ENCODE peak calls at places on chromosome 15, in seven cellular contexts. M is NB4, T is heart left ventricle, O is transverse colon, I is ovary, S is body of pancreas, V is esophagus squamous epithelium. L is an unnamed sample.

GRCh38 chr15:86016750-86017149 is 62.9 kb upstream of the AGBL1 start:
- DNase-seq in M (peak), O (no peak), T (no peak), S (no peak), V (no peak), I (no peak), L (no peak)

GRCh38 chr15:84982301-84982920 is 755 bp downstream of the PDE8A start:
- DNase-seq in O (peak), I (peak), S (peak), V (no peak), T (peak), M (peak), L (no peak)

GRCh38 chr15:56757884-56758283 is 24.6 kb upstream of the ZNF280D start:
- DNase-seq in T (no peak), I (no peak), V (no peak), S (no peak), M (no peak), O (no peak), L (no peak)

GRCh38 chr15:28026764-28027713 is 72.1 kb downstream of the OCA2 start:
- DNase-seq in M (no peak), I (no peak), T (no peak), S (no peak), O (no peak), V (no peak), L (no peak)

GRCh38 chr15:76197703-76198455 is 113.4 kb downstream of the ETFA start:
- DNase-seq in I (no peak), V (no peak), S (no peak), O (peak), T (peak), M (no peak), L (no peak)

GRCh38 chr15:84947947-84948830 is 33.5 kb upstream of the PDE8A start:
- DNase-seq in M (no peak), O (no peak), I (no peak), T (peak), V (no peak), S (peak), L (no peak)

GRCh38 chr15:34650177-34650576 is 66.7 kb upstream of the GOLGA8B start:
- DNase-seq in V (no peak), M (no peak), O (no peak), T (no peak), I (no peak), S (no peak), L (no peak)

GRCh38 chr15:70596354-70597055 is 166.9 kb downstream of the UACA start:
- DNase-seq in T (no peak), O (no peak), I (no peak), V (no peak), M (peak), S (no peak), L (no peak)

GRCh38 chr15:100902436-100903190 is 16.5 kb upstream of the LRRK1 start:
- DNase-seq in O (peak), S (peak), T (peak), V (no peak), I (peak), M (peak), L (peak)

GRCh38 chr15:25172691-25173090 is 217.9 kb downstream of the SNRPN start:
- DNase-seq in S (no peak), I (no peak), M (no peak), O (no peak), T (peak), V (no peak), L (no peak)

GRCh38 chr15:92807971-92808571 is 92.1 kb upstream of the CHD2 start:
- DNase-seq in I (peak), M (peak), S (no peak), V (no peak), T (no peak), O (peak), L (no peak)

GRCh38 chr15:73760777-73761329 is 7.7 kb upstream of the INSYN1 start:
- DNase-seq in I (no peak), M (no peak), O (no peak), V (no peak), S (no peak), T (no peak), L (no peak)

GRCh38 chr15:80588801-80589200 is 106.3 kb upstream of the ABHD17C start:
- DNase-seq in I (no peak), V (no peak), M (no peak), S (no peak), T (no peak), O (no peak), L (no peak)

GRCh38 chr15:38304486-38304885 is 51.9 kb downstream of the SPRED1 start:
- DNase-seq in S (no peak), M (no peak), T (no peak), O (no peak), V (no peak), I (no peak), L (no peak)

GRCh38 chr15:38702178-38702912 is 137.7 kb upstream of the RASGRP1 start:
- DNase-seq in T (no peak), I (no peak), O (peak), V (no peak), S (peak), M (no peak), L (no peak)

GRCh38 chr15:35674873-35675781 is 129.2 kb upstream of the DPH6 start:
- DNase-seq in I (no peak), S (no peak), O (no peak), T (no peak), V (no peak), M (no peak), L (no peak)

GRCh38 chr15:65384895-65385867 is 7.4 kb upstream of the IGDCC3 start:
- DNase-seq in V (peak), T (peak), O (peak), S (peak), I (peak), M (peak), L (peak)

GRCh38 chr15:77507911-77508310 is 87.2 kb downstream of the HMG20A start:
- DNase-seq in T (peak), S (peak), V (no peak), M (no peak), O (no peak), I (no peak), L (no peak)

GRCh38 chr15:50558012-50558411 is 11.5 kb upstream of the USP50 start:
- DNase-seq in S (no peak), V (no peak), I (no peak), T (no peak), O (no peak), M (no peak), L (no peak)

GRCh38 chr15:88812137-88812536 is 8.9 kb downstream of the ACAN start:
- DNase-seq in V (no peak), M (no peak), O (no peak), T (no peak), S (no peak), I (no peak), L (no peak)

GRCh38 chr15:38226867-38227266 is 25.8 kb upstream of the SPRED1 start:
- DNase-seq in O (peak), V (no peak), T (peak), M (no peak), S (peak), I (no peak), L (no peak)

GRCh38 chr15:63595066-63595465 is 2.1 kb upstream of the FBXL22 start:
- DNase-seq in T (peak), I (no peak), S (no peak), M (no peak), O (no peak), V (no peak), L (peak)

GRCh38 chr15:64653757-64654156 is 121.6 kb downstream of the RBPMS2 start:
- DNase-seq in T (no peak), V (no peak), S (no peak), M (peak), O (no peak), I (no peak), L (no peak)

GRCh38 chr15:93980149-93980911 is 251.0 kb upstream of the MCTP2 start:
- DNase-seq in I (no peak), O (peak), T (no peak), M (no peak), V (no peak), S (no peak), L (no peak)

GRCh38 chr15:70348581-70349344 is 251.0 kb upstream of the TLE3 start:
- DNase-seq in M (peak), I (no peak), S (peak), V (no peak), T (no peak), O (peak), L (no peak)

GRCh38 chr15:69117431-69117841 is 43.0 kb upstream of the GLCE start:
- DNase-seq in S (no peak), T (no peak), O (no peak), M (no peak), V (no peak), I (no peak), L (no peak)

GRCh38 chr15:96340348-96340610 is 9.8 kb downstream of the NR2F2 start:
- DNase-seq in I (no peak), M (no peak), V (no peak), O (no peak), S (no peak), T (no peak), L (no peak)

GRCh38 chr15:63869371-63870042 is 35.8 kb upstream of the HERC1 start:
- DNase-seq in T (no peak), M (no peak), V (no peak), I (no peak), O (no peak), S (no peak), L (no peak)

GRCh38 chr15:63025460-63025859 is 17.1 kb upstream of the TPM1 start:
- DNase-seq in V (no peak), T (no peak), O (no peak), I (no peak), S (no peak), M (peak), L (no peak)

GRCh38 chr15:66658057-66658456 is 44.0 kb upstream of the SMAD6 start:
- DNase-seq in T (no peak), V (no peak), O (no peak), I (no peak), S (no peak), M (no peak), L (no peak)

GRCh38 chr15:72315706-72316370 is 4.1 kb downstream of the CELF6 start:
- DNase-seq in S (peak), M (no peak), T (no peak), I (no peak), V (no peak), O (no peak), L (peak)

GRCh38 chr15:80710635-80711553 is 15.8 kb downstream of the ABHD17C start:
- DNase-seq in V (no peak), T (no peak), M (peak), O (no peak), I (no peak), S (no peak), L (no peak)

GRCh38 chr15:74137544-74137920 is 7.1 kb downstream of the ISLR2 start:
- DNase-seq in T (no peak), S (no peak), O (no peak), I (no peak), V (no peak), M (no peak), L (no peak)

GRCh38 chr15:55481842-55482241 is 26.2 kb downstream of the DNAAF4 start:
- DNase-seq in M (no peak), T (no peak), O (no peak), I (no peak), V (no peak), S (no peak), L (no peak)

GRCh38 chr15:29740692-29741311 is 81.5 kb downstream of the TJP1 start:
- DNase-seq in I (no peak), S (no peak), T (no peak), O (no peak), V (no peak), M (peak), L (no peak)
- TF ChIP-seq CTCF in I (no peak), S (peak), T (peak), O (no peak), V (no peak), M (peak), L (no peak)

DNA sequence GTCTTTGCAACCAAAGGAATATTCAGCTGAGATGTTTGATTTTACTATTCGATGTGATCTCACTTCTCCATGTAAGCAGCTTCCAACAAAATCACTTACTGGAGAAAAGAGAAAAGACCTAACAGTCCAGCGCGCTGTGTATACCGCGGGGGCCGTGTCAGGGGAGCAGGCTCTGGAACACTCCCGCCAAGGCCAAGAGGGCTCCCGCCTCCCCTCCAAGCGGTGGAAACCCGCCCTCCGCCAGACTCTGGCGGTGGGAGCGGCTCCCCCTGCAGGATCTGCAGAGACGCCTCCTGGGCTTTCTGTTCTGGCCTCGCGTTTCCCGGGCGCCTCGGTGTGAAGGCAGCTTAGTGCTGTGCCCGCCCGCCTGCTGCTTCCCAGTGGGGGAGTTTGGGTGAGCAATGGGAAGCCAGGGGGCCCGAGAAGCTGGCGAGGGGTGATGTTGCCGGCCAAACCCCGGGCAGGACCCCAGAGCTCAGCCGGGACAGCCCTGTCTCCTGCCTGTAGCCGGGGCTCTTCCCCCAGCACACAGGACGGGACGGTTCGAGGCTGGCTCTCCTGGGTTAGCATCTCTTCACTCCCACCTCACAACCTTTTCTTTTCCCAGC is 36.3 kb downstream of the CHST14 start:
- DNase-seq in I (peak), M (peak), S (peak), V (no peak), O (peak), T (peak), L (no peak)
- TF ChIP-seq POLR2A in I (peak), M (no peak), S (no peak), V (no peak), O (no peak), T (no peak), L (no peak)

GRCh38 chr15:91411570-91411969 is 311.5 kb downstream of the SV2B start:
- DNase-seq in M (peak), S (no peak), V (no peak), T (no peak), I (no peak), O (no peak), L (no peak)
- TF ChIP-seq CTCF in M (no peak), S (no peak), V (no peak), T (no peak), I (no peak), O (no peak), L (no peak)

DNA sequence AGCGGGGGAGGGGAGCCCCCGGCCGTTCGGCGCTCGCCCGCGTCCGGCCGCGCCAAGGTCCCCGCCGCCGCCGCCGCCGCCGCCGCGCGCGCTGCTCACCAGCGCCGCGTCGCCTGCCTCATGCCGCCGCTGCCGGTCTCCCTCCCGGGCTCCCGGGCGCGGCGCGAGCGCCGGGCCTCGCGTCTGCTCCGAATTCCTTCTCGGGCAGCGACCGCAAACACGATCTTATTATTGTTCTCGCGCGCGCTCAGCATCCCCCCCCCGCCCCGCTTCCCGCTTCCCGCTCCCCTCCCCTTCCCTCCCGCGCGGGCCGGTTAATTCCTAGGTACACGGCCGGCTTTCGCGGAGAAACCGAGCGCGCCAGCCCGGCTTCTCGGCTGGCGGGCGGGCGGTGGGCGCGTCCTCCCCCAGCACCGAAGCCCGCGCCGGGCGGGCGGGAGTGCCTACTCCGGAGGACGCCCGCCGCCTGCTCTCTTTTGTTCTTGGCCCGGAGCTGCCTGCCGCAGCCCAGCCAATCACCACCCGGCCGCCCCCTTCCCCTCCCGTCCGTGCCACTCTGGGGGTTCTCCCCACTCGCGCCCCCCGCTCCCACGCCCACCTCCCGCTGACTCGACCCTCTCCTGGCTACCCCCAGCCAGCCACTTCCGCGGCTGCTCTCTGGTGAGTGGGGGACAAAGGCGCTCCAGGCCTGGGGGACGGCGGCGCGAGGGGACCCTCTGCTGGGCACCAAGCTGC is at the start of gene HDGFL3:
- DNase-seq in T (peak), S (peak), M (peak), O (peak), I (peak), V (no peak), L (no peak)
- TF ChIP-seq POLR2A in T (no peak), S (no peak), M (no peak), O (no peak), I (no peak), V (peak), L (no peak)

GRCh38 chr15:47715402-47715801 is 1.9 kb upstream of the SEMA6D start:
- DNase-seq in T (no peak), O (no peak), S (no peak), I (no peak), M (no peak), V (no peak), L (no peak)

GRCh38 chr15:47718474-47719440 is 1.5 kb downstream of the SEMA6D start:
- DNase-seq in T (peak), S (peak), M (no peak), O (peak), V (no peak), I (peak), L (no peak)

GRCh38 chr15:47719730-47720129 is 2.4 kb downstream of the SEMA6D start:
- DNase-seq in I (no peak), V (no peak), S (no peak), T (no peak), O (no peak), M (no peak), L (no peak)

GRCh38 chr15:47715856-47716445 is 1.4 kb upstream of the SEMA6D start:
- DNase-seq in T (peak), M (no peak), I (peak), O (no peak), V (no peak), S (peak), L (no peak)

DNA sequence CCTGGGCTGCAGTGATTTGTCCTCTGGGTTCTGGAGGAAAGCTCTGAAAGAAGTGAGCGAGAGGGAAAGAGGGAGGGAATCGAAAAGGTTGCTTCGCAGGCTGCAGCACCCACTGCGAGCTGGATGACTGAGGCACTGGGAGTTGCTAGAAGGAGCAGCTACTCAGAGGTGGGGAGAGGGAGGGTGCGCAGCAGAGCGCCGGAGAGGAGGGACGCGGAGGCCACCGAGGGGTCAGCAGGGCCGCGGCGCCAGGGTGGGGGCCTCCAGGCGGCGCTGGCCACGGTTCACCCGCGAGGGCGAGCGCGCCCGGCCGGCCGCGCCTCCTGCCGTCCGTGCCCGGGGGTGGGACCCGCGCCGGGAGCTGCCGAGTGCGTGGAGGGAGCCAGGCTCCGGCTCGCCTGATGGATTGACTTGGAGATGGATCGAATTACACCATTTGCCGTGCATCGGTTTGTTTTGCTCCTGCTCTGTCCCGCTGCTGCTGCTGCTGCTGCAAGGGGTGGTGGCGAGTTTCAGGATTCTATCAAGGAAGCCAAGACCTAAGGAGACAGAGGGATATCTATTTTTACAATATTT is at the start of gene SEMA6D:
- DNase-seq in S (peak), M (no peak), I (peak), O (peak), V (no peak), T (peak), L (no peak)
- TF ChIP-seq CTCF in S (peak), M (no peak), I (peak), O (peak), V (no peak), T (peak), L (peak)

GRCh38 chr15:98648654-98649537 is 557 bp downstream of the IGF1R start:
- DNase-seq in V (no peak), T (peak), M (peak), I (peak), S (peak), O (peak), L (no peak)
- TF ChIP-seq POLR2A in V (no peak), T (no peak), M (no peak), I (peak), S (peak), O (no peak), L (no peak)